ENCODE peak calls at places on chromosome 22, in four cellular contexts. N is HL-60, B is K562, S is GM12878. E is an unnamed sample.

GRCh38 chr22:47276219-47276843 is 513.9 kb downstream of the TBC1D22A start:
- DNase-seq in B (no peak), N (no peak), S (no peak), E (no peak)

GRCh38 chr22:43726296-43726695 is 85.8 kb downstream of the EFCAB6 start:
- DNase-seq in N (no peak), B (no peak), S (no peak), E (no peak)

GRCh38 chr22:47174671-47175111 is 412.2 kb downstream of the TBC1D22A start:
- DNase-seq in S (no peak), B (no peak), N (no peak), E (no peak)

GRCh38 chr22:23565288-23565941 is 14.7 kb downstream of the IGLL1 start:
- DNase-seq in S (no peak), B (no peak), N (peak; percentile 18), E (no peak)

GRCh38 chr22:44920183-44920582 is 89.6 kb downstream of the PHF21B start:
- DNase-seq in B (no peak), N (no peak), S (no peak), E (no peak)

GRCh38 chr22:35539910-35540599 is 576 bp upstream of the RASD2 start:
- DNase-seq in N (peak; percentile 16), S (no peak), B (peak; percentile 96), E (peak; percentile 87)

GRCh38 chr22:44372611-44373010 is 59.9 kb upstream of the SHISAL1 start:
- DNase-seq in B (no peak), N (no peak), S (no peak), E (no peak)

GRCh38 chr22:17997456-17997855 is 26.9 kb downstream of the MICAL3 start:
- DNase-seq in S (no peak), N (no peak), B (no peak), E (no peak)

GRCh38 chr22:35099883-35100282 is 33.9 kb downstream of the ISX start:
- DNase-seq in B (no peak), N (no peak), S (no peak), E (no peak)

GRCh38 chr22:27022741-27023373 is 365.5 kb downstream of the MIAT start:
- DNase-seq in N (no peak), B (no peak), S (no peak), E (no peak)

GRCh38 chr22:22556578-22556977 is 2.5 kb downstream of the PRAME start:
- DNase-seq in B (peak; percentile 67), S (no peak), N (no peak), E (no peak)
- TF ChIP-seq SPI1 in B (no peak), S (no peak), N (no peak), E (no peak)

GRCh38 chr22:49212002-49212401 is 615.7 kb downstream of the BRD1 start:
- DNase-seq in N (no peak), B (no peak), S (no peak), E (no peak)
- TF ChIP-seq SPI1 in N (no peak), B (no peak), S (no peak), E (no peak)

DNA sequence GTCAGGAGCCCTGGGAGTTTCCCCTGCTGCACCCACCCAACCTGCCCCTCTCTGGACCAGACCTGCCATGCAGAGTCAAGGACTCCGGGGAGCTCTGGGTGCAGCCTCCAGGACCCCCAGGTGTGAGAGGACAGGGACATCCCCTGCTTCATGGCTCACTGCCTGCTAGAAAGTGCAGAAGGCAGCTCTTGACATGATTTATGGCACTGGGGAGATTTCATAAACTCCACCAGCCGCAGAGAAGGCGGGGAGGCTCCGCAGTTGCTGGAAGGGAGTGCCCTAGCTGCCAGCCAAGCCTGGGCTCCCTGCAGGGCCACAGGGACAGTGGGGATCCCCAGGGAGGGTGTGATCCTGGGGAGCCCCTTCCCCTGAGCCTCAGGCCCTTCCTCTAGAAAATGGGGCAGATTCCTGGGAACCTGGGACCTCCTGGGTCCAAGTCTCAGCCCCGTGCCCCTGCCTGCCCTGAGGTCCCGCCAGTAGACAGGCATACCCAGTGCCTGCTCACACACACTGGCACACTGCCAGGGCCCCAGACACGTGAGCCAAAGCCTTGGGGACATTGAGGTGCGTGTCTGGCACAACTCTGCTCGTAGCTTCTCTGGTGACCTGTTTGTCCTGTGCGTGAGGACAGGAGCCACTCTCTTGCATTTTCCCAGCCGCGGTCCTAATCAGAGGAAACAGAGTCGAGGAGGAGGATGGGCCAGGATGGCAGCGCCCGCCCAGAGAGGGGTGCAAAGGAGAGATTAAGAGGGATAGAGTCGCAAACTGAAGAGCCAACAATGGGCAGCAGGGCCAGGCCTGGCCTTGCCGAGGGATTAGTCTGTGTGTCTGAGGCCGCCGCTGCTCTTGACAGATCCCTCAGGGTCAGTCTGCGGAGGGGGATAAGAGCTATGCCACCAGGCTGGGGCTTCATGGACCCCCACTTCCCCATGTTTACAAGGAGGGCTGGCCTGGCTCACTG is 13.8 kb downstream of the CABP7 start:
- DNase-seq in N (no peak), S (peak; percentile 17), B (no peak), E (no peak)
- TF ChIP-seq SPI1 in N (no peak), S (no peak), B (no peak), E (no peak)

DNA sequence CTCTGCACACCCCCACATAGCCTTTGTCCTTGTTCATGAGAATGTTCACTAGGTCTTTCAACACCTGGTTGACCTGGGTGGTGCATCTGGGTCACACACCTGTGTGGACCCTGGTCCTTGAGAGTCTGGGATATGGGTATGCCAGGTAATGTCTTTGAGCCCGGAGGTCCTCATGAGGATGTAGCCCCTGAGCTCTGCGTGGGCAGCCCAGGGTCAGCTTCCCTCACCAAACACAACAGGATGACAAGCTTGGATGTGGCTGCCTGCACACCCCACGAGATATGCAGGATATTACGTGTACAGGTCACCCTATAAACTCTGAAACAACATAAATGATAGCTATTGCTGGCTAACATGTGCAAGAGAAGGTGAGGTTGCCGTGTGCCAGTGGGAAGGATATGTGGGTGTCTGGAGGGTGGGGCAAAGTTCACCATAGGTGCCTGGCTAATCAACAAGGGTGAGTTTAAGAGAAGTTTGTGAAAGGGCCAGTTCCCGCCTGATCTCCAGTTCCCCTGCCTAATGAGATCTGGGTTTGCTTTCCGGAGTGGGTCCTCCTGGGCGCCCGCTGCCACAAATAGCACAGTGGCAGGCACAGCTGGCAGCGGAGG is 1.3 kb upstream of the PPARA start:
- DNase-seq in S (no peak), N (no peak), B (no peak), E (no peak)
- TF ChIP-seq SPI1 in S (no peak), N (peak; percentile 22), B (no peak), E (no peak)

GRCh38 chr22:25942989-25943411 is 201.0 kb downstream of the MYO18B start:
- DNase-seq in N (no peak), B (no peak), S (no peak), E (no peak)
- TF ChIP-seq SPI1 in N (no peak), B (no peak), S (no peak), E (no peak)

DNA sequence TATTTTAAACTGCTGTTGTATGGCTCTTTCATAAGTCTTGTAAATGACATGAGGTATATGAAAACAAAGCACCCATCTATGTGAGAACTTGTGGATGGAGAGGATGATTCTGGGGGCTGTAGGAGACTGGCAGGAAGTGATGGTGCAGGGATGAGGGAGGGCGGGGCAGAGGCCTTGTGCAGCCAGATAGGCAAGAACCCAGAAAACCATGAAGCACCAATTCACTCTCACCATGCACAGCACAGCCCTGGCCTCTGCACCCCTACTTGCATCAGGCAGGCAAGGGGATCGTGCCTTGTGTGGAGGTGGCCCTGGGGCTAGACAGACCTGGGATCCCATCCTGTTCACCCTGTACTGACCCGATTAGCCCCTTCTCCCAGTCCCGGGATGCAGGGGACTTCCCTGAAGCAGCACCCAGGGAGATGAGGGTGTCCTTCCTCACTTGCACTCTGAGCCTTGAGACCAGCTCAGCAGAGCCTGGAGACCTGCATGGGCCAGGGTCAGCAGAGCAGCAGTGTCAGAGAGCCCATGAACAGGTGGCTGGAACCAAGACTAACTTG is 85.5 kb downstream of the MORC2 start:
- DNase-seq in B (peak; percentile 33), N (no peak), S (no peak), E (no peak)
- TF ChIP-seq SPI1 in B (no peak), N (no peak), S (no peak), E (no peak)

E was measured in GM12891.